ENCODE peak calls at places on chromosomes 5 and 9, in seven cellular contexts. X, V, H, O, S, Y and P are unnamed samples.

GRCh38 chr5:179906795-179907569 is 715 bp downstream of the TBC1D9B start:
- DNase-seq in S (peak), X (no peak), V (peak), O (peak), Y (peak), H (no peak), P (peak)

GRCh38 chr9:114380988-114381387 is 6.8 kb downstream of the AKNA start:
- DNase-seq in V (no peak), X (no peak), Y (no peak), O (no peak), H (no peak), S (no peak), P (no peak)

GRCh38 chr9:84667571-84668203 is 1.8 kb upstream of the NTRK2 start:
- DNase-seq in X (no peak), H (no peak), Y (no peak), V (peak), O (peak), S (peak), P (peak)

GRCh38 chr9:127122176-127123151 is at the start of gene ANGPTL2:
- DNase-seq in Y (peak), V (peak), S (peak), X (peak), H (no peak), O (peak), P (peak)

GRCh38 chr5:124583469-124584350 is 162.7 kb downstream of the ZNF608 start:
- DNase-seq in V (peak), X (no peak), H (no peak), S (no peak), Y (no peak), O (peak), P (no peak)

GRCh38 chr5:68215888-68216736 is 556 bp downstream of the PIK3R1 start:
- DNase-seq in H (peak), S (peak), O (peak), V (peak), X (peak), Y (peak), P (peak)

GRCh38 chr5:39599721-39600431 is 175.1 kb upstream of the DAB2 start:
- DNase-seq in O (peak), V (peak), H (no peak), S (peak), Y (no peak), X (no peak), P (no peak)

GRCh38 chr9:130478152-130478551 is 33.4 kb downstream of the ASS1 start:
- DNase-seq in H (no peak), O (no peak), Y (no peak), X (no peak), S (no peak), V (no peak), P (no peak)

GRCh38 chr5:137342764-137343163 is 156.4 kb downstream of the SPOCK1 start:
- DNase-seq in H (no peak), V (no peak), S (no peak), Y (no peak), X (no peak), O (no peak), P (no peak)

GRCh38 chr5:171628344-171628743 is 157.3 kb upstream of the SMIM23 start:
- DNase-seq in H (no peak), S (no peak), X (no peak), V (no peak), O (no peak), Y (no peak), P (no peak)

GRCh38 chr5:55143624-55144023 is 16.3 kb upstream of the GPX8 start:
- DNase-seq in X (no peak), V (no peak), Y (no peak), O (no peak), H (no peak), S (no peak), P (no peak)

GRCh38 chr9:129580211-129580915 is 40.5 kb downstream of the C9orf50 start:
- DNase-seq in O (no peak), X (no peak), V (no peak), S (no peak), H (no peak), Y (no peak), P (no peak)

GRCh38 chr5:6087576-6087975 is 290.8 kb downstream of the MED10 start:
- DNase-seq in X (no peak), O (no peak), V (no peak), H (no peak), S (no peak), Y (no peak), P (no peak)

GRCh38 chr5:14244721-14245518 is 101.8 kb downstream of the TRIO start:
- DNase-seq in O (peak), X (no peak), V (no peak), H (no peak), Y (no peak), S (no peak), P (no peak)

GRCh38 chr5:53239301-53239990 is 129.9 kb upstream of the MOCS2 start:
- DNase-seq in Y (no peak), V (peak), S (no peak), O (peak), H (no peak), X (no peak), P (no peak)

GRCh38 chr9:91113026-91113425 is 248.7 kb downstream of the AUH start:
- DNase-seq in S (no peak), X (no peak), V (no peak), H (no peak), Y (no peak), O (no peak), P (no peak)

GRCh38 chr9:121634329-121634784 is 17.1 kb upstream of the DAB2IP start:
- DNase-seq in Y (no peak), V (no peak), H (no peak), S (no peak), X (no peak), O (no peak), P (no peak)

GRCh38 chr9:121620777-121621437 is 30.5 kb upstream of the DAB2IP start:
- DNase-seq in Y (no peak), O (no peak), V (peak), S (peak), X (no peak), H (no peak), P (peak)

DNA sequence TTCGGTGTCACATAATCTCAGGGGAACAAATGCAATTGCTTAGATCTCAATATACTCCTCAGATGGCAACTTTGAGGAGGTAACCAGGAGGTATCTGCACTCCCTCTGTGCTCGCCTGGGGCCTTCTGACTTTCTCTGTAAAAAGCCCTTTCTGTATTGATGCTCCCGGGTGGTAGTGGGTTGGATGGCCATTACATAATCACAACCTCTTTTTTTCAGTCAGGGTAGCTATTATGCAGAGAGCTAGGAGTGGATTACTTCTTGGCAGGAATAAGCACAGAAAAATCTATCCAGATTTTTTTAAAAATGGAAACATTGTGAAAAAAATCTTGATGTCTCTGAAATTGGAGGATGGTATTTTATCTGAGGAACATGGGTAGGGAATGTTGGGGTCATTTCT is 116.6 kb downstream of the SH3GL2 start:
- DNase-seq in X (no peak), O (no peak), S (no peak), H (no peak), V (no peak), Y (no peak), P (no peak)
- H3K4me3 ChIP-seq in X (no peak), O (no peak), S (no peak), H (no peak), V (no peak), Y (no peak), P (no peak)

GRCh38 chr9:86772289-86772982 is 174.9 kb downstream of the GAS1 start:
- DNase-seq in X (no peak), S (no peak), O (no peak), Y (no peak), V (peak), H (no peak), P (no peak)
- H3K4me3 ChIP-seq in X (no peak), S (no peak), O (no peak), Y (no peak), V (no peak), H (no peak), P (no peak)

GRCh38 chr5:146564036-146564762 is 48.2 kb upstream of the GPR151 start:
- DNase-seq in V (no peak), Y (no peak), S (no peak), X (no peak), H (no peak), O (no peak), P (no peak)

GRCh38 chr5:146562461-146562860 is 46.5 kb upstream of the GPR151 start:
- DNase-seq in V (no peak), S (no peak), H (no peak), Y (no peak), O (no peak), X (no peak), P (peak)

GRCh38 chr5:146568161-146568560 is 52.2 kb upstream of the GPR151 start:
- DNase-seq in V (no peak), H (no peak), S (no peak), O (no peak), Y (no peak), X (no peak), P (no peak)

GRCh38 chr5:146561711-146562110 is 45.7 kb upstream of the GPR151 start:
- DNase-seq in S (no peak), V (no peak), H (no peak), X (no peak), Y (no peak), O (no peak), P (no peak)

DNA sequence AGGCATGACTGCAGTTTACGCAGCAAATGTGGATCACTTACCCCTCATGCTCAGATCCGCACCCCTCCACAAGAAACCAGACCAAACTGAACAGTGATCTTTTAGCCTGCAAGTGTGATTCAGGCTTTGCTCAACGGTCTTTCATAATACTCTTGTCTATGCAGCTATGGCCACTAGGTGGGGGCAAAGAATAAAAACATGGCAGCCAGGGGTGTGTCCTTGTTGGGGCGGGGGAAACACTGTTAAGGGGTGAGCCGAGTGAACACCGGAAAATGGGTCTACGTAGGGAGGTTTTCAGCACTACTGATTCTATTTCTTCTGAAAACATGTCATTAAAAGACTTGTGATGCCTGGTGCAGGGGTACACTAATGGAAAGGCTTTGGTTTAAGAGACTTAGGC is 49.8 kb upstream of the GPR151 start:
- DNase-seq in X (no peak), H (peak), O (peak), V (peak), Y (no peak), S (peak), P (peak)
- H3K4me3 ChIP-seq in X (no peak), H (no peak), O (no peak), V (no peak), Y (no peak), S (no peak), P (no peak)

DNA sequence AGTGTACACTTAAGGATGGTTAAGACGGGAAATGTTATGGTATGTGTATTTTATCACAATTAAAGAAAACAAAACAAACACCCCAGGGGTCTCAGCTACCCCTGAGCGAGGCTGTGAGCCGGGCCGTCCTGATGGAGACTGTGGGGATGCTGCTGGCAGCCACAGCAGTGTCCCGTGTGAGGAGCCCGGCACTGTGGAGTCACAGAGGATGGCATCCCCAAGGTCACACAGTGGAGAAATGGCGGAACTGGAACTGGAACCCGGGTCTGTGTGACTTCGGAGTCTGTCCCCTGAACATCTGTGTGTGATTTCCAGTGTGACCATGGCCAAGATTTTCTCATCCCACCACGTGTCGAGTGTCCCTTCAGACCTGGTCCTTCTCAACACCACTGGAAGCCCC is 80.7 kb upstream of the PHYKPL start:
- DNase-seq in H (no peak), V (no peak), S (no peak), Y (no peak), X (no peak), O (no peak), P (no peak)
- H3K4me3 ChIP-seq in H (no peak), V (no peak), S (no peak), Y (no peak), X (no peak), O (no peak), P (no peak)

GRCh38 chr9:69326261-69326660 is 1.2 kb downstream of the ENTREP1 start:
- DNase-seq in H (no peak), S (peak), O (no peak), V (no peak), Y (peak), X (no peak), P (no peak)
- H3K4me3 ChIP-seq in H (no peak), S (no peak), O (no peak), V (peak), Y (peak), X (no peak), P (peak)

DNA sequence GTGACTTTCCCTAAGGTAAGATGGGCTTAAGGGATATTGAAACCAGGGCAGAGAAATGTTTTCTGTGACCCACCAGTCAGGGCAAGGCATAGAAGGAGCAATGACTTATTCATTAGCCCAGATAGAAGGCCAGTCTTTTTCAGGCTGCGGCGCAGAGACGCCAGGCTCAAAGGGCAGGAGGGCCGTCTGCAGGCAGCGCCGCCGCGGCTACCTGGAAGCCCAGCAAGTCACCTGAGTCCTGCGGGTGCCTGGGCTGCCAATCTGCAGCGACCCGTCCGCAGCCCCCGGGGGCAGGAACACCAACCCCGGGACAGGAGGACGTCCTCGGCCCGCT is 322 bp upstream of the SH3GL2 start:
- DNase-seq in V (no peak), S (no peak), X (no peak), O (no peak), Y (no peak), H (no peak), P (no peak)
- H3K4me3 ChIP-seq in V (peak), S (peak), X (peak), O (peak), Y (peak), H (no peak), P (peak)

DNA sequence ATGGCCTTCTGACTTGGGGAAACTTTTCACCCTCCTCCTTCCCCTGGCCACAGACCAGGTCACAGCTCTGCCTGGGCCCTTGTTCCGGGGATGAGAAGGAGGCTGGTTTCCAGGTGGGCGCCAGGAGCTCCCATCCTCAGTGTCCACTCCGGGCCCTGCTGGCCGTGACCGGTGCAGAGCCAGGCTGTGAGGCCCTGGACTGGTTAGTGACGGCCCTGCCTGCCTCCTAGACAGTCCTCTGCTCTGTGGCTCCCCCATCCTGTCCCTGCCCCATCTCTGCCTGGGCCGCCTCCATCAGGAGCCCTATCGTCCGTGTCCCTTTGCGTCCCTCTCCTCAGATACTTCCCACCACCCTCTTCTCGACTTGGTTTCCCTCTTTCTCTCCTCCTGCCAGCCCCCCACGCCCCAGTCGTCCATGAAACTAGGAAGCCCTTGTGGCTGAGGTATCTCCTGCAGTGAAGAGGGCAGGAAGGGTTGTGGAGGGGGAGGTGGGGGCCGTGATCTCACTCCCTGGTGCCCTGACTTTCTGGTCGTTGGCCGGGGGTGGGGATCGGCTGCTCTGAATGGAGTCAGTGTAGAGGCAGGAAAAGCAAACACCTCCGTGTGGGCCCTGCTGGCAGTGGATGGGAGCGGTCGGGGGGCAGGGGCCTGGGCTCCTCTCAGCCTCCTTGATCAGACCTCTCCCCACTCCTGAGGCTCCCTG is 15.4 kb upstream of the CERCAM start:
- DNase-seq in Y (no peak), O (no peak), V (no peak), X (no peak), H (no peak), S (no peak), P (peak)
- H3K4me3 ChIP-seq in Y (no peak), O (no peak), V (no peak), X (no peak), H (no peak), S (no peak), P (no peak)

GRCh38 chr9:128409450-128409849 is 11.2 kb upstream of the CERCAM start:
- DNase-seq in V (no peak), S (no peak), O (no peak), Y (no peak), X (no peak), H (no peak), P (peak)
- H3K4me3 ChIP-seq in V (no peak), S (no peak), O (no peak), Y (no peak), X (no peak), H (no peak), P (no peak)

GRCh38 chr5:169656125-169656990 is 19.3 kb downstream of the DOCK2 start:
- DNase-seq in V (peak), X (no peak), Y (no peak), S (no peak), H (no peak), O (peak), P (no peak)
- H3K4me3 ChIP-seq in V (no peak), X (no peak), Y (no peak), S (no peak), H (no peak), O (no peak), P (no peak)

GRCh38 chr5:36692791-36693763 is 86.7 kb downstream of the SLC1A3 start:
- DNase-seq in H (no peak), S (peak), O (peak), X (peak), Y (peak), V (peak), P (peak)
- H3K4me3 ChIP-seq in H (no peak), S (peak), O (no peak), X (no peak), Y (peak), V (no peak), P (peak)